ENCODE peak calls at places on chromosomes 16 and 17, in four cellular contexts. One of them, this sample, is unnamed.

GRCh38 chr16:7335991-7336634 is 3.5 kb downstream of the RBFOX1 start:
- DNase-seq in K562: no peak
- DNase-seq in H1: no peak
- DNase-seq in HepG2: no peak
- DNase-seq in this sample: no peak

GRCh38 chr16:67844441-67844840 is 2.3 kb upstream of the NUTF2 start:
- DNase-seq in H1: no peak
- DNase-seq in HepG2: no peak
- DNase-seq in K562: peak
- DNase-seq in this sample: no peak

GRCh38 chr16:12340151-12340733 is 363.7 kb downstream of the SNX29 start:
- DNase-seq in K562: peak
- DNase-seq in HepG2: peak
- DNase-seq in H1: no peak
- DNase-seq in this sample: peak

GRCh38 chr16:63978240-63978639 is 1143.6 kb downstream of the CDH11 start:
- DNase-seq in HepG2: no peak
- DNase-seq in K562: no peak
- DNase-seq in H1: no peak
- DNase-seq in this sample: no peak

GRCh38 chr16:19757762-19758595 is 39.9 kb downstream of the IQCK start:
- DNase-seq in HepG2: peak
- DNase-seq in K562: no peak
- DNase-seq in H1: no peak
- DNase-seq in this sample: no peak

GRCh38 chr16:68496689-68497088 is 42.4 kb upstream of the ZFP90 start:
- DNase-seq in K562: no peak
- DNase-seq in HepG2: no peak
- DNase-seq in H1: no peak
- DNase-seq in this sample: no peak

GRCh38 chr16:87171723-87172122 is 145.5 kb downstream of the C16orf95 start:
- DNase-seq in H1: no peak
- DNase-seq in K562: no peak
- DNase-seq in HepG2: no peak
- DNase-seq in this sample: no peak

GRCh38 chr16:84529607-84530006 is 25.1 kb upstream of the MEAK7 start:
- DNase-seq in HepG2: no peak
- DNase-seq in H1: no peak
- DNase-seq in K562: no peak
- DNase-seq in this sample: no peak

GRCh38 chr16:3161235-3162018 is 26.6 kb upstream of the OR1F1 start:
- DNase-seq in K562: no peak
- DNase-seq in H1: no peak
- DNase-seq in HepG2: no peak
- DNase-seq in this sample: peak

DNA sequence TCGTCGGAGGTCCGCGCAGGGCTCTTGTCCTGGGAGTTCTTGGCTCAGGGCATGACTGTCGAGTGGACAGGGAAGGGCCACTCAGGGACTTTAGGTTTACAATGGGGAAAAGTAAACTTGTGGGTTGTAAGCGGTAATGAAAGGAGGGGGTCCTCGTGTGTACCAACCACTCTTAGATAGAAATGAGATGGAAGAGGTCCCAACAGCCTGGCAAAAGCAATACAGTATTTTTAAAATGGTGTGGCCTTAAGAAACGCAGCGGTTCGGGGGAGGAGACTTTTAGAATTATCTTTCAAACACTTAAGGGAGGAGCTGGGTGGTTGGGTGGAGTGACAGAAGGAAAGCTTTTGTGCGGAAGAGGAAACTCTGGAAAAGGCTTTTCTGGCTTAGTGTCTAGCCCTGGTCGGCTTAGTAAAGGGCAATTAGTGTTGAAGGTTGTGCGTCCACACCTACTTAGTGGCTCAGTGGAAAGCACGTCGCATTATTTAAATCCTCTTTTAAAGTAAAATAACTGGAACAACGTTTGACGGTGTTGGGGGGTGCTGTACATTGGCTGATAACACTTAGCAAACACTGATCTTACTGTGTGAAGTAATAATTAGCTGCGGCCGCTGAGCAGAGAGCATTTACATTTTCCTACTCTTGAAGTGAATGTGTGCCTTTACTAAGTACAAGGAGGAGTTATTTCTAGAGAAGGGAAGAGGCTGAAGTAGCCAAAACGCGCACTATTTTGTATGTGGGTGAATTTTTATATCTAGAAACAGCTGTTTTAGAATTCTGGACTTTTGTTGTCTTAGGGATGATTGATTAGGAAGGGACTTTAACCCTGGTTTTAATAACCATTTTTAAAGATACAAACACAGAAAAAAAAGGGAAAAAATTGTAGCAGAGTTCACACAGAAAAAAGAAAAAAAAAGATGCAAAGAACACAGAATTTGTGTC is 1.0 kb downstream of the WSB1 start:
- DNase-seq in HepG2: peak
- DNase-seq in K562: peak
- DNase-seq in H1: no peak
- DNase-seq in this sample: peak
- TF ChIP-seq RNF2 in HepG2: no peak
- TF ChIP-seq RNF2 in K562: no peak
- TF ChIP-seq RNF2 in H1: no peak
- TF ChIP-seq RNF2 in this sample: no peak

GRCh38 chr17:48352630-48353029 is 77.4 kb downstream of the SKAP1 start:
- DNase-seq in K562: no peak
- DNase-seq in H1: no peak
- DNase-seq in HepG2: no peak
- DNase-seq in this sample: no peak
- TF ChIP-seq RNF2 in K562: no peak
- TF ChIP-seq RNF2 in H1: no peak
- TF ChIP-seq RNF2 in HepG2: no peak
- TF ChIP-seq RNF2 in this sample: no peak

DNA sequence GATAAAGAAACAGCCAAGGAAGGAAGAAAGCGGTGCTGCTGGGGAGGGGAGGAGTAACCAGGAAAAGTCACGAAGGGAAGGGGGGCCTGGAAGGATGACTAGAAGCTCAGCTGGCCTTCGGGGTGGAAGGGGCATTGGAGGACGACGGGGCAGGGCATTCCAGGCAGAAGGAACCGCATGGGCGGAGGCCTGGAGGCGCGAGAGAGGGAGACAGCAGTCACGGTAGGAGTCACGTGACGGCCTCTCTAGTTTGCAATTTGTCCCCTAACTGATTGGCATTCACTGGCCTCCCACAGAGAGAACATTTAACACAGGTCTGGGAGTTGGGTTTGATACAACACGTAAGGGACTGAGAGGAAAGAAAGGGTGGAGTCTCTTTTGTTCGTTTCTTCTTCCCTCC is 63.9 kb downstream of the RTN4RL1 start:
- DNase-seq in HepG2: no peak
- DNase-seq in K562: no peak
- DNase-seq in H1: no peak
- DNase-seq in this sample: no peak
- TF ChIP-seq RNF2 in HepG2: no peak
- TF ChIP-seq RNF2 in K562: no peak
- TF ChIP-seq RNF2 in H1: no peak
- TF ChIP-seq RNF2 in this sample: no peak

DNA sequence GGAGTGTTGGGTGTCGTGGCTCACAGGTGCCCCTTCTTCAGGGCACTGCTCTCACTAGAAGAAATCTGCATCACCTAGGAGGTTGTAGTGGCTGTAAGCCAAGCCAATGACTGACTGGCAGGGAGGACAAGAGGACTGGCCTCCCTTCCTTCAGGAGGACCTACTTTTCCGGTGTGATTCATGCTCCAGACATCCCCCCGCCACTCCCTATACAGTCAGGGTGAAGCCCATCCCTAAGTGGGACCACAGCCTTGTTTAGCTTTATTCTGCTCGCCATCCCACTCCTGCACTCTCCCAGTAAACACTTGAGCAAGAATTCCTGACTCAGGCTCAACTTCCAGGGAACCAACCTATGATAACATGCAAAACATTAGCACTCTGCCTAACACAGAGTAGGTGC is 67.0 kb downstream of the PLCG2 start:
- DNase-seq in K562: no peak
- DNase-seq in HepG2: no peak
- DNase-seq in H1: no peak
- DNase-seq in this sample: peak
- TF ChIP-seq RNF2 in K562: no peak
- TF ChIP-seq RNF2 in HepG2: no peak
- TF ChIP-seq RNF2 in H1: no peak
- TF ChIP-seq RNF2 in this sample: no peak

GRCh38 chr17:62653831-62654829 is 26.7 kb downstream of the MRC2 start:
- DNase-seq in K562: peak
- DNase-seq in H1: no peak
- DNase-seq in HepG2: no peak
- DNase-seq in this sample: no peak
- TF ChIP-seq RNF2 in K562: no peak
- TF ChIP-seq RNF2 in H1: no peak
- TF ChIP-seq RNF2 in HepG2: no peak
- TF ChIP-seq RNF2 in this sample: no peak

GRCh38 chr16:360698-361336 is 8.3 kb upstream of the AXIN1 start:
- DNase-seq in HepG2: no peak
- DNase-seq in K562: no peak
- DNase-seq in H1: no peak
- DNase-seq in this sample: no peak

GRCh38 chr16:361872-362701 is 8.3 kb downstream of the MRPL28 start:
- DNase-seq in H1: peak
- DNase-seq in K562: peak
- DNase-seq in HepG2: peak
- DNase-seq in this sample: peak

GRCh38 chr16:361341-361871 is 8.9 kb upstream of the AXIN1 start:
- DNase-seq in H1: no peak
- DNase-seq in HepG2: no peak
- DNase-seq in K562: no peak
- DNase-seq in this sample: no peak

GRCh38 chr16:359067-359763 is 6.7 kb upstream of the AXIN1 start:
- DNase-seq in HepG2: peak
- DNase-seq in H1: no peak
- DNase-seq in K562: no peak
- DNase-seq in this sample: no peak

DNA sequence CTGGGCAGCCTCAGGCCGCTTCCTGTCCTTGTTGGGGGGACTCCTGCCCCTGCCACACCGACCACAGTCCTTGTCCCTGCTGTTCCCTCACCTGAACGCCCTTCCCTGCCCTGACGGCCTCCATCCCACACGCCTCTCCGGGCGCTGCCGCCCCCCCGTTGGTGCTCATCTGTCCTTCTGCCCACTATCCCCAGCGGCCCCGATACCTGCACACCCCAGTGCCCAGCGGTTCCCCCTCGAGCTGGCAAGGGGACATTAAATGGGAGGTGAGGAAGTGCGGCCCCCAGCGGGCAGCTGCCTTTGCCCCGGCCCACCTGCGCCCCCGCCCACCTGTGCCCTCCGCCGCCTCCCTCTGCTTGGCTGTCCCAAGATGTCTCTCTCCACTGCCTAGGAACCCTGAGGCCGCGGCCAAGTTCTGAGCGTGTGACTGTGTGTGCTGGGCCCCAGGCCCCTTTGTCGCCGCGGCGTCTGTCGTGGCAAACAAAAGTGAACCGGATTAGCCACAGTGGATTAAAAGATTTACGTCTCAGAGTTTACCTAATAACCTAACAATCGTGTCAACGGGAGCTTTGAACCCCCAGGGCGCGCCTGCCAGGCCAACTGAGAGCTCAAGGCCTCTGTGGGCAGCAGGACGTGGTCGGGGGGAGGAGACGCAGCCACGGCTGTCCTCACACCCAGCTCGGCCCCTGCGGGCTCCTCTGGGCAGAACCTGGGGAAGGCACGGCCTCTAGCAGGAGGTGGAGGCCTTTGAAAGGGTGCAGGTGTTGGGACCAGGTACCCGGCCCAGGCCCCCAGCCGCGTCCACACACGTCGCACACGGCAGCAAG is 7.6 kb upstream of the AXIN1 start:
- DNase-seq in K562: no peak
- DNase-seq in H1: no peak
- DNase-seq in HepG2: peak
- DNase-seq in this sample: no peak
- TF ChIP-seq RNF2 in K562: no peak
- TF ChIP-seq RNF2 in H1: no peak
- TF ChIP-seq RNF2 in HepG2: no peak
- TF ChIP-seq RNF2 in this sample: no peak

DNA sequence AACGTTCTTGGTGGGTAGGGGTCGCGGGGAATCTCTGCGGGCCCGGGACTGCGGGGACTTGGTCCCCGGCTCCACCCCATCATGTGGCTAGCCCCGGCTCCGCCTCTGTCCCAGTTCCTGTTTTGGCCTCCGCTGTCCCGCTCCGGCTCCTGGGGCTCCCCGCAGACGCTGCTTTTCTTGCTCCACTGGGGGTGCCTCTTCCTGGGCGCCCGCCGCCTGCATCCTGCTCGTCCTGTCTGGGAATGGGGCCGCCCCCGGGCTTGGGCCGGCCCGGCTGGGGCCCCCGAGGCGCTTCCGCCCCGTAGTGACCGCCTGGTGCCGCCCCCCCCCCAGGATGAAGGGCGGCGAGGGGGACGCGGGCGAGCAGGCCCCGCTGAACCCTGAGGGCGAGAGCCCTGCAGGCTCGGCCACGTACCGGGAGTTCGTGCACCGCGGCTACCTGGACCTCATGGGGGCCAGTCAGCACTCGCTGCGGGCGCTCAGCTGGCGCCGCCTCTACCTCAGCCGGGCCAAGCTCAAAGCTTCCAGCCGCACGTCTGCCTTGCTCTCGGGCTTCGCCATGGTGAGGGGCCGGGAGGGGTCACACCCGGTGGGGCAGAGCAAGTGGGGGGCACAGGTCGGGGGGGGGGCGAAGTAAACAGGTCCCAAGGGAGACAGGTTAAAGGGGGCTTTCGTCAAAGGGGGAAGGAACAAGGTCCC is at the start of gene ORAI3:
- DNase-seq in HepG2: no peak
- DNase-seq in H1: no peak
- DNase-seq in K562: peak
- DNase-seq in this sample: peak
- TF ChIP-seq RNF2 in HepG2: no peak
- TF ChIP-seq RNF2 in H1: no peak
- TF ChIP-seq RNF2 in K562: no peak
- TF ChIP-seq RNF2 in this sample: no peak

This sample was measured in A549.